ENCODE peak calls at places on chromosomes 2 and 18, in ten cellular contexts. E is endothelial cell of umbilical vein, Z is suprapubic skin, P is H1, C is stomach, S is prostate gland, L is esophagus muscularis mucosa, Q is sigmoid colon, R is GM23338, F is breast epithelium. N is an unnamed sample.

GRCh38 chr2:83221258-83221657 is 1237.8 kb downstream of the SUCLG1 start:
- DNase-seq in P (no peak), Z (no peak), F (no peak), C (no peak), R (no peak), L (no peak), S (no peak), Q (no peak), E (no peak), N (no peak)

GRCh38 chr2:174333502-174334277 is 1.1 kb upstream of the SP9 start:
- DNase-seq in F (no peak), C (no peak), S (no peak), R (peak), P (peak), Q (no peak), Z (no peak), L (no peak), E (no peak), N (no peak)

GRCh38 chr18:56569391-56569790 is 69.0 kb downstream of the TXNL1 start:
- DNase-seq in Q (no peak), Z (no peak), L (no peak), E (no peak), F (no peak), C (no peak), R (no peak), S (no peak), P (no peak), N (no peak)

GRCh38 chr2:201203916-201204654 is 21.1 kb downstream of the CASP10 start:
- DNase-seq in Z (no peak), Q (peak), P (no peak), R (no peak), S (no peak), E (no peak), F (no peak), C (no peak), L (no peak), N (no peak)

GRCh38 chr18:62637807-62638687 is 77.3 kb upstream of the PHLPP1 start:
- DNase-seq in Q (no peak), S (no peak), P (peak), L (no peak), E (peak), C (peak), Z (peak), F (no peak), R (peak), N (no peak)

GRCh38 chr2:74051504-74051903 is 66.8 kb downstream of the TET3 start:
- DNase-seq in F (no peak), P (no peak), S (no peak), Q (no peak), E (no peak), C (no peak), Z (no peak), R (no peak), L (no peak), N (no peak)

GRCh38 chr18:32688821-32689220 is 84.0 kb downstream of the KLHL14 start:
- DNase-seq in Z (no peak), F (no peak), P (no peak), S (no peak), Q (no peak), R (no peak), E (no peak), C (no peak), L (no peak), N (no peak)

GRCh38 chr2:117199511-117199910 is 615.0 kb upstream of the DDX18 start:
- DNase-seq in E (no peak), S (no peak), Z (no peak), C (no peak), R (no peak), F (no peak), P (no peak), L (no peak), Q (no peak), N (no peak)

GRCh38 chr2:7256377-7256776 is 339.2 kb downstream of the RNF144A start:
- DNase-seq in P (no peak), E (no peak), Q (no peak), S (no peak), L (no peak), F (no peak), Z (no peak), C (no peak), R (no peak), N (no peak)
- H3K27ac ChIP-seq in P (no peak), E (no peak), Q (no peak), S (no peak), L (no peak), F (no peak), Z (no peak), C (no peak), R (no peak), N (no peak)

DNA sequence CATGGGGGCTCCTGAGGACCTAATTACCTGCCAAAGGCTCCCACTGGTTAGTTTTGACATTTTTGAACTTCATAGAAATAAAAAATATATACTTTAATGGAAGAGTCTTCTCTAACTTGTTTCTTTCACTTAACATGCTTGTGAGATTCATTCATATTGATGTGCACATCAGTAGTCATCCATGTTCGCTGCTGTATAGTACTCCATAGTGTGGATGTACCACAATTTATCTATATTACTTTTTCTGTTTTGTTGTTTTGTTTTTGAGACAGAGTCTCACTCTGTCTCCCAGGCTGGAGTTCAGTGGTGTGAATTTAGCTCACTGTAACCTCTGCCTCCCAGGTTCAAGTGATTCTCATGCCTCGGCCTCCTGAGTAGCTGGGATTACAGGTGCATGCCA is 22.8 kb upstream of the EMILIN2 start:
- DNase-seq in E (no peak), C (no peak), P (no peak), Z (no peak), L (no peak), R (no peak), Q (no peak), S (no peak), F (no peak), N (no peak)
- TF ChIP-seq POLR2AphosphoS5 in E (no peak), C (no peak), P (no peak), Z (no peak), L (no peak), R (no peak), Q (no peak), S (no peak), F (no peak), N (no peak)

DNA sequence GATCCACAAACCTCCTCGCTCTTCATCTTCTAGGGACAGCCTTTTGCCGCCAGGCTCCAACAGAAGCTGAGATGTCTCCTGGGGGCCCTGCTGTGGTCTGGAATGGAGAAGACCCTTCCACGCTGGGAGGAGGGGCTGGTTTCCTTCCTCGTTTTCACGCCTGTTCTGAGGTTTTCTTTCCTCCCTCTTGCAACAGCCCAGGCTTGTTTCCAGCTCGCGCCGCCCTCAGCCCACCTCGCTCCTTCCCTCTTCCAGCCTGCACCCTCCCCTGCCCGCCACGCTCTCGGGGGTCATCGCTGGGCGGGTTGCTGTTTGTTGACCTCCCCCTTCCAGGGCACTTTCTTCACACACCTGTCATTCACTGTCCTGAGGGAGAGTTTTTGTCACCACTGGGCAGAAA is 55.4 kb downstream of the VAPA start:
- DNase-seq in Z (no peak), R (no peak), S (no peak), C (no peak), F (no peak), L (no peak), Q (no peak), E (no peak), P (no peak), N (no peak)
- H3K4me3 ChIP-seq in Z (no peak), R (no peak), S (no peak), C (no peak), F (no peak), L (no peak), Q (no peak), E (no peak), P (no peak), N (no peak)

GRCh38 chr2:64455031-64455332 is 1.0 kb downstream of the LGALSL start:
- DNase-seq in R (no peak), S (no peak), Z (no peak), C (no peak), Q (no peak), E (no peak), L (no peak), P (no peak), F (no peak), N (no peak)
- H3K27ac ChIP-seq in R (no peak), S (peak), Z (peak), C (peak), Q (peak), E (no peak), L (peak), P (no peak), F (peak), N (peak)

N was measured in vagina.